ENCODE peak calls at places on chromosomes 16 and 17, in eight cellular contexts. One of them, this sample, is unnamed. For H3K4me1, the result is how much of the 10 kb centered on the place peaks cover.

GRCh38 chr16:80526418-80527061 is 14.3 kb upstream of the DYNLRB2 start:
- DNase-seq in sigmoid colon: no peak
- DNase-seq in A549: peak
- DNase-seq in uterus: peak
- DNase-seq in endothelial cell of umbilical vein: peak
- DNase-seq in vagina: no peak
- DNase-seq in transverse colon: peak
- DNase-seq in IMR-90: peak
- DNase-seq in this sample: peak

GRCh38 chr17:16987830-16988601 is 16.1 kb upstream of the TNFRSF13B start:
- DNase-seq in sigmoid colon: peak
- DNase-seq in A549: peak
- DNase-seq in uterus: peak
- DNase-seq in endothelial cell of umbilical vein: no peak
- DNase-seq in vagina: no peak
- DNase-seq in transverse colon: peak
- DNase-seq in IMR-90: peak
- DNase-seq in this sample: peak

GRCh38 chr16:80852261-80852872 is 48.0 kb upstream of the CDYL2 start:
- DNase-seq in sigmoid colon: no peak
- DNase-seq in A549: peak
- DNase-seq in uterus: no peak
- DNase-seq in endothelial cell of umbilical vein: peak
- DNase-seq in vagina: no peak
- DNase-seq in transverse colon: peak
- DNase-seq in IMR-90: peak
- DNase-seq in this sample: peak

GRCh38 chr16:72198641-72199250 is 26.8 kb upstream of the PMFBP1 start:
- DNase-seq in sigmoid colon: no peak
- DNase-seq in A549: no peak
- DNase-seq in uterus: no peak
- DNase-seq in endothelial cell of umbilical vein: no peak
- DNase-seq in vagina: no peak
- DNase-seq in transverse colon: no peak
- DNase-seq in IMR-90: no peak
- DNase-seq in this sample: no peak

GRCh38 chr17:6098466-6099180 is 28.4 kb downstream of the WSCD1 start:
- DNase-seq in sigmoid colon: peak
- DNase-seq in A549: no peak
- DNase-seq in uterus: peak
- DNase-seq in endothelial cell of umbilical vein: peak
- DNase-seq in vagina: no peak
- DNase-seq in transverse colon: no peak
- DNase-seq in IMR-90: no peak
- DNase-seq in this sample: no peak

GRCh38 chr17:327296-327695 is 25.3 kb downstream of the RPH3AL start:
- DNase-seq in sigmoid colon: peak
- DNase-seq in A549: no peak
- DNase-seq in uterus: no peak
- DNase-seq in endothelial cell of umbilical vein: no peak
- DNase-seq in vagina: no peak
- DNase-seq in transverse colon: no peak
- DNase-seq in IMR-90: no peak
- DNase-seq in this sample: no peak

GRCh38 chr17:40015005-40015997 is at the start of gene CSF3:
- DNase-seq in sigmoid colon: no peak
- DNase-seq in A549: no peak
- DNase-seq in uterus: peak
- DNase-seq in endothelial cell of umbilical vein: peak
- DNase-seq in vagina: no peak
- DNase-seq in transverse colon: peak
- DNase-seq in IMR-90: no peak
- DNase-seq in this sample: no peak

GRCh38 chr17:40499551-40500189 is 1.8 kb downstream of the TNS4 start:
- DNase-seq in sigmoid colon: peak
- DNase-seq in A549: peak
- DNase-seq in uterus: peak
- DNase-seq in endothelial cell of umbilical vein: peak
- DNase-seq in vagina: no peak
- DNase-seq in transverse colon: peak
- DNase-seq in IMR-90: peak
- DNase-seq in this sample: peak

GRCh38 chr16:66419527-66419926 is 7.6 kb upstream of the BEAN1 start:
- DNase-seq in sigmoid colon: peak
- DNase-seq in A549: no peak
- DNase-seq in uterus: no peak
- DNase-seq in endothelial cell of umbilical vein: no peak
- DNase-seq in vagina: no peak
- DNase-seq in transverse colon: no peak
- DNase-seq in IMR-90: no peak
- DNase-seq in this sample: no peak

GRCh38 chr16:68800257-68800875 is 43.0 kb upstream of the TANGO6 start:
- DNase-seq in sigmoid colon: peak
- DNase-seq in A549: peak
- DNase-seq in uterus: peak
- DNase-seq in endothelial cell of umbilical vein: peak
- DNase-seq in vagina: no peak
- DNase-seq in transverse colon: peak
- DNase-seq in IMR-90: peak
- DNase-seq in this sample: peak

GRCh38 chr17:74647871-74648672 is 24.5 kb upstream of the CD300E start:
- DNase-seq in sigmoid colon: no peak
- DNase-seq in A549: no peak
- DNase-seq in uterus: no peak
- DNase-seq in endothelial cell of umbilical vein: no peak
- DNase-seq in vagina: no peak
- DNase-seq in transverse colon: no peak
- DNase-seq in IMR-90: no peak
- DNase-seq in this sample: no peak

GRCh38 chr16:85393674-85394510 is 219.2 kb upstream of the GSE1 start:
- DNase-seq in sigmoid colon: peak
- DNase-seq in A549: peak
- DNase-seq in uterus: peak
- DNase-seq in endothelial cell of umbilical vein: no peak
- DNase-seq in vagina: no peak
- DNase-seq in transverse colon: peak
- DNase-seq in IMR-90: peak
- DNase-seq in this sample: peak

GRCh38 chr17:46193626-46194392 is 580 bp upstream of the KANSL1 start:
- DNase-seq in sigmoid colon: peak
- DNase-seq in A549: peak
- DNase-seq in uterus: peak
- DNase-seq in endothelial cell of umbilical vein: peak
- DNase-seq in vagina: peak
- DNase-seq in transverse colon: peak
- DNase-seq in IMR-90: peak
- DNase-seq in this sample: peak
- TF ChIP-seq POLR2A in sigmoid colon: peak
- TF ChIP-seq POLR2A in A549: peak
- TF ChIP-seq POLR2A in uterus: peak
- TF ChIP-seq POLR2A in endothelial cell of umbilical vein: peak
- TF ChIP-seq POLR2A in vagina: peak
- TF ChIP-seq POLR2A in transverse colon: peak
- TF ChIP-seq POLR2A in IMR-90: no peak
- TF ChIP-seq POLR2A in this sample: peak

GRCh38 chr17:38873646-38874380 is 4.0 kb downstream of the LASP1 start:
- DNase-seq in sigmoid colon: no peak
- DNase-seq in A549: peak
- DNase-seq in uterus: no peak
- DNase-seq in endothelial cell of umbilical vein: no peak
- DNase-seq in vagina: no peak
- DNase-seq in transverse colon: peak
- DNase-seq in IMR-90: no peak
- DNase-seq in this sample: no peak

GRCh38 chr17:38877130-38877851 is 7.4 kb downstream of the LASP1 start:
- DNase-seq in sigmoid colon: no peak
- DNase-seq in A549: no peak
- DNase-seq in uterus: no peak
- DNase-seq in endothelial cell of umbilical vein: no peak
- DNase-seq in vagina: no peak
- DNase-seq in transverse colon: peak
- DNase-seq in IMR-90: no peak
- DNase-seq in this sample: no peak

GRCh38 chr17:38875477-38876080 is 5.7 kb downstream of the LASP1 start:
- DNase-seq in sigmoid colon: no peak
- DNase-seq in A549: no peak
- DNase-seq in uterus: no peak
- DNase-seq in endothelial cell of umbilical vein: no peak
- DNase-seq in vagina: no peak
- DNase-seq in transverse colon: no peak
- DNase-seq in IMR-90: no peak
- DNase-seq in this sample: no peak

GRCh38 chr17:38872671-38873385 is 3.0 kb downstream of the LASP1 start:
- DNase-seq in sigmoid colon: no peak
- DNase-seq in A549: peak
- DNase-seq in uterus: no peak
- DNase-seq in endothelial cell of umbilical vein: no peak
- DNase-seq in vagina: no peak
- DNase-seq in transverse colon: peak
- DNase-seq in IMR-90: no peak
- DNase-seq in this sample: no peak

DNA sequence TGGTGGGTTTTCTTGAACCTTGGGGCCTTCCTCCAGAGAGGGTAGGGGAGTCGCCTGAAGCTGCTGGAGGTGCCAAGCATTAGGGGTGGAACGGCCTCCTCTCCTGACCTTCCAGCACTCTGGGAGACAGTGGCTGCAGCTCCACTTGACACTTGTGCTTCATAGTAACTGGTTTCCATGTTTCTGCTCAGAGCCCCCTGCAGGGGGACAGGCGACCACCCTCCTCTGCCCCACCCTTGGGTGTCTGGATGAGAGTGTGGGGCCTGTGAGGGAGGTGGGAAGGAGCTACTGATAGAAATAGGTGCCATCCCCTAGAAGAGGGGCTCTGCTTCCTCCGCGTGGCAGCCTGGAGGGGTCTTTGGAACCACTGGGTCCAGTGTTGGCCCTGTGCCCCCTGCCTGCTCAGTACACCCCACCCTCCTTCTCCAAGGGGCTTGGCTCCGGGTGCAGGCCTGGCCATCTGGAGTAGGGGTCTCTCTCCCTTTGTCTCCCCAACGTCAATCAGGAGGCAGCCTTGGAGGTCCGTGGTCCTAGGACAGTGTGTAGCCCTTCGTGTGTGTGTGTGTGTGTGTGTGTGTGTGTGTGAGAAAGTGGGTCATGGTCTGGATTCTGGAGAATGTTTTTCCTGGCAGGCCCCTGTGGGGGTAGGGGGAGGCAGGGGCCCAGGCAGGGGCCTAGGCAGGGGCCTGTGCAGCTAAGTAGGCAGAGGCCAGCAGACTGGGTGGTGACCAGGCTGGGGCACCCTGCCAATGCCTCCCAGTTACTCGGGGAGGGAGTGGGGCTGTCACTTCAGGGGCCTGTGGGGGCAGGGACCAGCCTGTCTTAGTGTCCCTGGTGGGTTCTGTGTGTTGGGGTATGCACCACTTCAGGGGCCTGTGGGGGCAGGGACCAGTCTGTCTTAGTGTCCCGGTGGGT is 4.9 kb downstream of the LASP1 start:
- DNase-seq in sigmoid colon: no peak
- DNase-seq in A549: no peak
- DNase-seq in uterus: no peak
- DNase-seq in endothelial cell of umbilical vein: no peak
- DNase-seq in vagina: no peak
- DNase-seq in transverse colon: no peak
- DNase-seq in IMR-90: no peak
- DNase-seq in this sample: no peak
- H3K4me1 ChIP-seq in sigmoid colon: half or more
- H3K4me1 ChIP-seq in A549: half or more
- H3K4me1 ChIP-seq in uterus: under half
- H3K4me1 ChIP-seq in endothelial cell of umbilical vein: under half
- H3K4me1 ChIP-seq in vagina: half or more
- H3K4me1 ChIP-seq in transverse colon: half or more
- H3K4me1 ChIP-seq in IMR-90: half or more
- H3K4me1 ChIP-seq in this sample: under half

GRCh38 chr17:82698974-82699442 is 510 bp upstream of the RAB40B start:
- DNase-seq in sigmoid colon: no peak
- DNase-seq in A549: no peak
- DNase-seq in uterus: no peak
- DNase-seq in endothelial cell of umbilical vein: no peak
- DNase-seq in vagina: no peak
- DNase-seq in transverse colon: no peak
- DNase-seq in IMR-90: no peak
- DNase-seq in this sample: no peak
- TF ChIP-seq POLR2A in sigmoid colon: no peak
- TF ChIP-seq POLR2A in A549: peak
- TF ChIP-seq POLR2A in uterus: no peak
- TF ChIP-seq POLR2A in endothelial cell of umbilical vein: no peak
- TF ChIP-seq POLR2A in vagina: no peak
- TF ChIP-seq POLR2A in transverse colon: no peak
- TF ChIP-seq POLR2A in IMR-90: no peak
- TF ChIP-seq POLR2A in this sample: no peak

GRCh38 chr17:45317113-45317820 is 447 bp upstream of the MAP3K14 start:
- DNase-seq in sigmoid colon: peak
- DNase-seq in A549: peak
- DNase-seq in uterus: peak
- DNase-seq in endothelial cell of umbilical vein: peak
- DNase-seq in vagina: peak
- DNase-seq in transverse colon: peak
- DNase-seq in IMR-90: peak
- DNase-seq in this sample: peak
- H3K4me1 ChIP-seq in sigmoid colon: half or more
- H3K4me1 ChIP-seq in A549: half or more
- H3K4me1 ChIP-seq in uterus: under half
- H3K4me1 ChIP-seq in endothelial cell of umbilical vein: half or more
- H3K4me1 ChIP-seq in vagina: half or more
- H3K4me1 ChIP-seq in transverse colon: half or more
- H3K4me1 ChIP-seq in IMR-90: under half
- H3K4me1 ChIP-seq in this sample: under half